ENCODE peak calls at places on chromosome 3, in four cellular contexts. A, L, Z and K are unnamed samples.

GRCh38 chr3:168061332-168061996 is 34.3 kb downstream of the GOLIM4 start:
- DNase-seq in A (no peak), L (no peak), Z (no peak), K (no peak)

GRCh38 chr3:21839181-21839580 is 88.2 kb upstream of the ZNF385D start:
- DNase-seq in A (no peak), L (no peak), Z (no peak), K (no peak)

GRCh38 chr3:66544619-66545429 is 44.0 kb upstream of the LRIG1 start:
- DNase-seq in A (no peak), L (no peak), Z (no peak), K (no peak)

GRCh38 chr3:112519424-112520001 is 20.2 kb upstream of the BTLA start:
- DNase-seq in A (peak), L (peak), Z (peak), K (no peak)

GRCh38 chr3:101038393-101038792 is 45.2 kb upstream of the ABI3BP start:
- DNase-seq in A (no peak), L (no peak), Z (no peak), K (no peak)

GRCh38 chr3:124007186-124007585 is 15.3 kb upstream of the ROPN1 start:
- DNase-seq in A (no peak), L (no peak), Z (no peak), K (no peak)

GRCh38 chr3:81237193-81237592 is 524.3 kb downstream of the GBE1 start:
- DNase-seq in A (no peak), L (no peak), Z (no peak), K (no peak)

GRCh38 chr3:156298938-156299337 is 178.6 kb downstream of the KCNAB1 start:
- DNase-seq in A (no peak), L (no peak), Z (no peak), K (no peak)

GRCh38 chr3:11835028-11835639 is 11.6 kb downstream of the TAMM41 start:
- DNase-seq in A (no peak), L (no peak), Z (no peak), K (no peak)

GRCh38 chr3:42088803-42089520 is 2.2 kb upstream of the TRAK1 start:
- DNase-seq in A (no peak), L (no peak), Z (no peak), K (no peak)

GRCh38 chr3:42094992-42095391 is 3.8 kb downstream of the TRAK1 start:
- DNase-seq in A (no peak), L (no peak), Z (no peak), K (no peak)

GRCh38 chr3:42094128-42094527 is 3.0 kb downstream of the TRAK1 start:
- DNase-seq in A (no peak), L (peak), Z (no peak), K (no peak)

GRCh38 chr3:42092006-42092405 is 849 bp downstream of the TRAK1 start:
- DNase-seq in A (peak), L (no peak), Z (no peak), K (no peak)

GRCh38 chr3:42090973-42091731 is at the start of gene TRAK1:
- DNase-seq in A (no peak), L (no peak), Z (no peak), K (no peak)
- TF ChIP-seq POLR2AphosphoS5 in A (no peak), L (no peak), Z (no peak), K (no peak)

DNA sequence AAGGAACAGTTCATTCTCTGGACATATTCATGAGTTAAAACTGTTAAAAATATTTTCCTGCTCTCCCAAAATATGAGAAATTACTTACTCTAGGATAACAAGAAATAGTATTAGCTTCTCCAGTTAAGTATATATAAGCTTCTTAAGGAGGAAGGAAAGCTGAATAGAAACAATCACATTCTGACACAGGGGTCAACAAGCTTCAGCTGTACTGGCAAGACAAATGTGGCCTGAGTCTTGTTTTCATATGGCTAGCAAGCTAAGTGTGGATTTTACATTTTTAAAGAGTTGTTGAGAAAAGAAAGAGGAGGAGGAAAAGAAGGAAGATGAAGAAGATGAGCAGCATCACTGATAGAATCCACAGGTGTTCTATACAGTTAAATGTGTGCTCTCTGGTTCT is 313.8 kb downstream of the ZPLD1 start:
- DNase-seq in A (no peak), L (no peak), Z (no peak), K (no peak)
- TF ChIP-seq TAF1 in A (no peak), L (no peak), Z (no peak), K (no peak)

GRCh38 chr3:46097691-46098241 is 70.5 kb upstream of the XCR1 start:
- DNase-seq in A (no peak), L (no peak), Z (no peak), K (no peak)
- TF ChIP-seq POLR2AphosphoS5 in A (peak), L (no peak), Z (no peak), K (peak)

DNA sequence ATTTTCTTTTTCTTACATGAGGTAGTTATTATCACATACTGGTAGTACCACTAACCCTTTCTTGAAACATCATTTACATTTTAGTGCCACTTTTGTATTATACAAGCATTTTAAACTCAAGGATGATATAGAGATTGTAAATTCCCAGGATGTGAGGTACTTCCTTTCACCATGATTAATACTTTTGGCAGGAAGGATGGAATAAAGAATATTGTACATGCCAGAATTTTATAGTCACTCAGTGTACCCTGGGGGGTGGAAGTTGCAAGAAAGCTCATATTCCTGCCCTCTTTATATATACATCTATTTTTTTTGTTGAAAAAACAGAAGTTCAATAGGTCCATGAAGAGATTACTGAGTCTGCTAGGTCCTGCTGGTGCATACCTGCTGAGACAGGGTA is 141.0 kb upstream of the PLSCR5 start:
- DNase-seq in A (no peak), L (no peak), Z (no peak), K (no peak)
- TF ChIP-seq TAF1 in A (no peak), L (no peak), Z (no peak), K (no peak)

GRCh38 chr3:42148086-42148842 is 57.1 kb downstream of the TRAK1 start:
- DNase-seq in A (no peak), L (no peak), Z (no peak), K (no peak)

GRCh38 chr3:42148982-42149432 is 57.9 kb downstream of the TRAK1 start:
- DNase-seq in A (no peak), L (no peak), Z (peak), K (no peak)

GRCh38 chr3:42152193-42152592 is 61.0 kb downstream of the TRAK1 start:
- DNase-seq in A (no peak), L (no peak), Z (no peak), K (no peak)

GRCh38 chr3:42151596-42152145 is 60.5 kb downstream of the TRAK1 start:
- DNase-seq in A (no peak), L (no peak), Z (no peak), K (no peak)

DNA sequence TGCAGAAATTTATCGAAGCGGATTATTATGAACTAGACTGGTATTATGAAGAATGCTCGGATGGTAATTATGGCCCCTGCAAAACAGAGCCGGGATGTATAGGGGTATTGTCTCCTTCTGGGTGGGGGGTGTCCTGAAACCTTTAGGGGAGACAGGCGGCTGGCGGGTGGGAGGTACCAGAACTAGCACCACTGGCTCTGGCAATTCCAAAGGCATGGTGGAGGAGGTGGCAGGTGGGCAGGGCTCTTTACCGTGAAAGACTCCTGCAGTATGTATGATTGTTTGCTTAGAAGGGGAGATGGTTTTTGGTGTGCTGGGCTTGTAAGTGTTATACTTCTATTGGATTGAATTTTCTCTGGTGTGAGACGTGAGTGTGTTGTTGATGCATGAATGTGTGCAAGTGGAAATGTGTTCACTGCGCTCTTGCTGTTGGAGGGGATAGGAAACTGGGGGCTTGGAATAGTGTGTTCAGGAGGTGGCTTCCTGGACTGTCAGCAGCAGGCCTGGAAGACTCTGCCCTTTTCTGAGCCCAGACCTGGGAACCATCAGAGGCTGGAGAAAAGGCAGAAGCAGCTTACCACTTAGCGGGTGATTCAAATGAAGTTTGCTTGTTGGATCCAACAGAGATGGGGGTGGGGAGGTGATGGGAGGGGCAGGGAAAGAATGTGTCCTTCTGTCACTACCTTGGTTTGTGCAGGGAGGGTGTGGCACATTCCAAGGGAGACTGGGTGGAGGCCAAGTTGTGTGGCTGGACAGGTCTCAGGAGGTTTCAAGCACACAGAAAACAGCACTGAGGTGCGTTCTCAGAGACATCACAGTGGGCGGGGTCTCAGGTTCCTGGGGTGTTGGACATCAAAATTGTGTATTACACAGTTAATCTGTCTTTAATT is 58.6 kb downstream of the TRAK1 start:
- DNase-seq in A (no peak), L (no peak), Z (no peak), K (no peak)
- TF ChIP-seq POLR2AphosphoS5 in A (no peak), L (no peak), Z (no peak), K (no peak)

GRCh38 chr3:193190387-193190786 is 50.6 kb upstream of the PLAAT1 start:
- DNase-seq in A (peak), L (no peak), Z (peak), K (no peak)
- TF ChIP-seq TAF1 in A (no peak), L (no peak), Z (no peak), K (no peak)

GRCh38 chr3:55066406-55067128 is 138.7 kb upstream of the LRTM1 start:
- DNase-seq in A (no peak), L (no peak), Z (no peak), K (no peak)
- TF ChIP-seq POLR2AphosphoS5 in A (no peak), L (no peak), Z (no peak), K (no peak)

DNA sequence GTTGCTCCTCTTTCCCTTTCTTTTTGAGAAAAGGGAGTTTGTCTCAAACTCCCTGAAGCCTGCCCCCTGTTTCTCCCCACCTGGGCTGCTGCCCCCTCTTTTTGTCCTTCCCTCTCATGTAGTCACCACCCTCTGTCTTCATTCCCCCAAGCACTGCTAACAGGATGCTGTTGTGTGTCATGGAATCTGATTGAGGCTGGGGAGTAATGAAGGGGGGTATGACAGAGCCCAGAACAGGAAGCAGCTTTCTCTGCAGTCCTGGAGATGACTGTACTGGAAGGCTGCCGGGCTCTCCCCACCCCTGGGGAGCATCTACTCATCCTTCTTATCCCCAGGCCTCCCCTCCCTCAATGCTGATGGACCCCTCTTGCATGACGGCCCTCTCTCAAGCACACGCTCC is 181.6 kb downstream of the ABHD5 start:
- DNase-seq in A (no peak), L (no peak), Z (no peak), K (no peak)
- TF ChIP-seq TAF1 in A (no peak), L (no peak), Z (no peak), K (no peak)

DNA sequence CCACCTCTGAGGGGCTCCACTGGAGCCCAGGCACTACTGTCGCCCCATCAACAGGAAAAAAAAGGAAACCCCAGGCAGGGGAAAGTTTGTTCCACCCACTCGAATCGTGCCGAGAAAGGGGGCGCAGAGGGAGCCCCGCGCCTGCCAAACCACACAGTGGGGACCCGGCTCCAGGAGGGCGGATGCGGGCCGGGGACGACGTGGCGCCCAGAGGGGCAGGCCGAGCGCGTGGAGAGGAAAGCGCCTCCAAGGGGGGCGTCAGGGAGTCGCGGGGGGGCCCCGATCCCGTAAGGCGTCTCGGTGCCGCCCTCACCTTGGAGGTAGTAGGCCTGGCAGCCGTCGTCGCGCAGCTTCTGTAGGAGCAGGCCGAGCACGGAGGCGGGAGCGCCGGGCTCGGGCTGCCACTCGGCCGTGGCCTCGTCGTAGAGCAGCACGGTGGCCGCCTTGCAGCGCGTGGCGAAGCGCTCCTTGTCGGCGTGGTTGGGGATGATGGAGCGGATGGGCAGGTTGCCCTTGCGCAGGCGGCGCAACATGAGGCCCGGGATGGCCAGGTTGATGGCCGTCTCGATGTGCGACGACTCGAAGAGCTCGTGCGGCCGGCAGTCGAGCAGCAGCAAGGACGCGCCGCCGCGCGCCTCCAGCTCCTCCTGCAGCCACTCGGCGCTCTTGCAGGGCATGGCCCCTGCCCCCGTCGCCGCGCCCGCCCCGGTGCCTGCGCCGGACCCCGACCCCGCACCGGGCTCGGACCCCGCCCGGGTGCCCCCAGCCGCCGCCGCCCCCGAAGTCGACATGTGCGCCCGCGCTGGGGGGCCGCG is 627 bp downstream of the DUSP7 start:
- DNase-seq in A (peak), L (no peak), Z (peak), K (no peak)
- TF ChIP-seq POLR2AphosphoS5 in A (no peak), L (no peak), Z (no peak), K (no peak)